ENCODE peak calls at places on chromosome 20, in eight cellular contexts. Z is stomach, G is right cardiac atrium, B is cardiac muscle cell, R is RWPE1, W is ovary, I is MM.1S, K is body of pancreas. F is an unnamed sample.

GRCh38 chr20:46520540-46520939 is 7.2 kb upstream of the ZNF334 start:
- DNase-seq in Z (no peak), G (no peak), B (no peak), R (no peak), W (no peak), I (no peak), K (no peak), F (no peak)

GRCh38 chr20:62201173-62202082 is 18.6 kb downstream of the MTG2 start:
- DNase-seq in Z (no peak), G (peak), B (no peak), R (no peak), W (no peak), I (no peak), K (no peak), F (no peak)

GRCh38 chr20:50320910-50321796 is 130.5 kb downstream of the CEBPB start:
- DNase-seq in Z (peak), G (peak), B (peak), R (peak), W (peak), I (no peak), K (peak), F (peak)

GRCh38 chr20:4092136-4092479 is 76.8 kb upstream of the RNF24 start:
- DNase-seq in Z (no peak), G (no peak), B (no peak), R (no peak), W (no peak), I (no peak), K (no peak), F (no peak)

GRCh38 chr20:62210496-62210855 is 9.6 kb downstream of the HRH3 start:
- DNase-seq in Z (no peak), G (no peak), B (no peak), R (no peak), W (no peak), I (no peak), K (no peak), F (no peak)

GRCh38 chr20:47330933-47331708 is 25.4 kb downstream of the ZMYND8 start:
- DNase-seq in Z (no peak), G (no peak), B (peak), R (peak), W (no peak), I (no peak), K (no peak), F (no peak)

GRCh38 chr20:17570347-17571152 is 675 bp downstream of the DSTN start:
- DNase-seq in Z (peak), G (peak), B (peak), R (peak), W (peak), I (peak), K (peak), F (no peak)

GRCh38 chr20:16713056-16713455 is 16.8 kb upstream of the SNRPB2 start:
- DNase-seq in Z (no peak), G (no peak), B (no peak), R (no peak), W (no peak), I (no peak), K (no peak), F (no peak)

GRCh38 chr20:14562976-14563375 is 225.6 kb upstream of the FLRT3 start:
- DNase-seq in Z (no peak), G (no peak), B (no peak), R (no peak), W (no peak), I (no peak), K (no peak), F (no peak)

GRCh38 chr20:61912665-61913422 is 152.8 kb downstream of the TAF4 start:
- DNase-seq in Z (no peak), G (no peak), B (no peak), R (no peak), W (no peak), I (peak), K (no peak), F (no peak)

GRCh38 chr20:29873946-29874345 is 1383.5 kb upstream of the DEFB115 start:
- DNase-seq in Z (peak), G (peak), B (peak), R (no peak), W (no peak), I (peak), K (peak), F (no peak)

GRCh38 chr20:47950557-47951283 is 165.4 kb upstream of the SULF2 start:
- DNase-seq in Z (no peak), G (no peak), B (no peak), R (no peak), W (no peak), I (no peak), K (no peak), F (no peak)

GRCh38 chr20:32560989-32561830 is 23.9 kb downstream of the NOL4L start:
- DNase-seq in Z (no peak), G (no peak), B (peak), R (no peak), W (no peak), I (no peak), K (no peak), F (no peak)
- H3K27ac ChIP-seq in Z (no peak), G (no peak), B (peak), R (no peak), W (no peak), I (no peak), K (no peak), F (no peak)

GRCh38 chr20:53582574-53583351 is 10.9 kb downstream of the ZNF217 start:
- DNase-seq in Z (peak), G (peak), B (peak), R (peak), W (no peak), I (no peak), K (peak), F (peak)
- H3K27ac ChIP-seq in Z (peak), G (peak), B (peak), R (peak), W (no peak), I (peak), K (peak), F (peak)

GRCh38 chr20:35735828-35736470 is 6.1 kb downstream of the RBM39 start:
- DNase-seq in Z (no peak), G (no peak), B (no peak), R (no peak), W (no peak), I (no peak), K (no peak), F (no peak)

GRCh38 chr20:35732644-35732982 is 9.4 kb downstream of the RBM39 start:
- DNase-seq in Z (no peak), G (no peak), B (no peak), R (no peak), W (no peak), I (no peak), K (no peak), F (no peak)

GRCh38 chr20:35734777-35735649 is 7.0 kb downstream of the RBM39 start:
- DNase-seq in Z (no peak), G (no peak), B (no peak), R (no peak), W (no peak), I (no peak), K (no peak), F (no peak)

GRCh38 chr20:35731862-35732643 is 10.0 kb downstream of the RBM39 start:
- DNase-seq in Z (no peak), G (no peak), B (no peak), R (no peak), W (no peak), I (no peak), K (no peak), F (no peak)

DNA sequence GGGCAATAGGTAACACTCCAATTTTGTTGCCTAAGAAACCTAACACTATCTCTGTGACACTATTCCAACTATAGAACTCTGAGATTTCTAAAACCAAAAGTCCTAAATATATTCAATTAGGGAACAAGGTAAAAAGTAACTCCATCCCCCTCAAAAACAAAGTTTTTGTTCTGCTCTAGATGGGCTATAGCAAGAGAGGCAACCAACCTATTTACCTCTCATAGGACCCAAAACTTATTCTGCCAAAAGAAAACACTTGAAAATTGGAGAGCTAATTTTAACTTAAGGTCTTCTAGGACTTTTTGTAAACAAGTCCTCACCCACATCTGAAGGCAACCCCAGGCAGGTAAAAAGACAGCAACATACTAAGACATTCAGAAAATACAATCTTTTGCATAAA is 7.7 kb downstream of the RBM39 start:
- DNase-seq in Z (no peak), G (no peak), B (no peak), R (no peak), W (no peak), I (no peak), K (no peak), F (no peak)
- H3K27ac ChIP-seq in Z (no peak), G (no peak), B (no peak), R (no peak), W (no peak), I (no peak), K (no peak), F (no peak)

DNA sequence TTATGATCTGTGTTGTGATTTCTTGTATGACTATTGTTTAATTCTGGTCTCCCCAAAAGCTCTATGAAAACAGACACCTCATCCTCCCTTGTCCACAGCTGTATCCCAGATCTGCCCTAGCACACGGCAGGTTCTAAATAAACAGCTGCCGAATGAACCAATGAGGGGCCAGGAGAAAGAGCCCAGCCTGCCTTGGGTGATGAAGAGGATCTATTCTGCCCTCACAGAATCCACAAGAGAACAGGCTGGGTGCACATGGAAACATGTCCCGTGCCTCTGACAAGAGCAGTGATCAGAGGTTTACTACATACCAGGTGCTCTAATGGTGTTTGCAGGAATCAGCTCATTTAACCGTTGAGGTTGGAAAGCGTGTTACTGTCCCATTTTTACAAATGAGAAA is 15.6 kb upstream of the TLDC2 start:
- DNase-seq in Z (no peak), G (no peak), B (no peak), R (no peak), W (no peak), I (no peak), K (no peak), F (no peak)
- H3K27ac ChIP-seq in Z (no peak), G (peak), B (no peak), R (peak), W (no peak), I (no peak), K (no peak), F (no peak)

DNA sequence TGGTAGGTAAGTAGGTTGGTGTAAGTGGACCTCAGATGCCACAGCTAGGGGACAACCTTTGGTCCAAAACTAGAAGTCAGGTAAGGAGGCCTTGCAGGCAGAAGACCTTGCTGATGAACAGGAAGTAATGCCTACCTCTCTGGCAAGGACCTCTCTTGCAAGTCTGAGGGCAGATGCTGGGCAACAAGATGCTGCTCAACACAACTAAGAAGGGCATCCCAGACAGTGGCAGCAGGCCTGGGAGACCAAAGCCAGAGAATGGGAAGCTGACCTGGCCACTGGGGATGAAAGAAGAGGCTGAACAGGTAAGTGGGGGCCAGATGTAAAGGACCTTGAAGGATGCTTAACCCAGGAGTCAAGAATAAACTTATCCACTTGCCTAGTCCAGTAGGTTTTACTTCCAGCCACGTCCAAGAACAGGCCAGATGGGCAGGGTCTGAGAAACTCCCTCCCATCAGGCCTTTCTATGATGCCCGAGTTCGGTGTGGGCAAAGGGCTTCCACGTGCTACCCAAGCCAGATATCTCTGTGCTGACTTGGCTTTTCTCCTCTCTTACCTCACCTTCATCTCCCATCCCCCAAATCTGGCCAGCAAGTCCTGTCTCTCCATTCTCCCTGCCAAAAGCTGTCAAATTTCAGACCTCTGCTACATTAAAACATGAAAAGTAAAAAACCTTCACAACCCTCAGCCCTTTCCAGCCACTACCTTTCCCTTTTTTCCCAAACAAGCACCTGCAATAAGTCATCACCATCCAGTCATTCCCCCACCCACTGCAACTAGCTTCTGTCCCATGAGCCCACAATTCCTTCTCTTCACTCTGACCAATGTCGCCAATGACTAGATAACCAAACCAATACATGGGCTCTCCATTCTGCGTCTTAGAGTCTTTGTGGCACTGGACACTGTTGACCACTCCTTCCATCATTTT is 11.5 kb upstream of the PLCG1 start:
- DNase-seq in Z (no peak), G (no peak), B (no peak), R (no peak), W (no peak), I (no peak), K (no peak), F (no peak)
- H3K27ac ChIP-seq in Z (no peak), G (no peak), B (peak), R (peak), W (no peak), I (no peak), K (no peak), F (no peak)

DNA sequence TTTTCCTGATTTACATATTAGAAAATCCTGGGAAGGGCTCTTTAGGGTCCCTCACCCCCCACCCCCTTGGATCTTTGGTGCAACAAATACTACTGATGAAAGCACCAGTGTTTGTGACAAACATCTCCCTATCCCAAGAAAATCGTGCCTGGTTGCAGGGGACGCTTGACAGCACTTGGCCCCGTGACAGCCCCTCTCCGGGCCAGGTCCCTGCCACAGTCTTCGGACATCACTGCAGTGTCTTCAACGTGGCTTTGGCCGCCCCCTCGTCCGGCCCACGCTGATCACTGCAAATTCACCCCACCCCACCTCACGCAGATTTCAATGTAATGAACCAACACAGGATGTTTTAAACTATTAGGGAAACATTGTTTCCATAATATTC is 43.3 kb downstream of the GNAS start:
- DNase-seq in Z (no peak), G (peak), B (no peak), R (no peak), W (no peak), I (no peak), K (no peak), F (no peak)
- H3K27ac ChIP-seq in Z (no peak), G (no peak), B (peak), R (no peak), W (no peak), I (no peak), K (peak), F (no peak)

GRCh38 chr20:11249239-11249638 is 575.4 kb upstream of the JAG1 start:
- DNase-seq in Z (no peak), G (no peak), B (no peak), R (no peak), W (no peak), I (no peak), K (no peak), F (no peak)

GRCh38 chr20:11247943-11248475 is 574.2 kb upstream of the JAG1 start:
- DNase-seq in Z (no peak), G (no peak), B (no peak), R (no peak), W (no peak), I (no peak), K (no peak), F (no peak)

GRCh38 chr20:11249683-11250082 is 575.9 kb upstream of the JAG1 start:
- DNase-seq in Z (no peak), G (no peak), B (no peak), R (no peak), W (no peak), I (no peak), K (no peak), F (no peak)

GRCh38 chr20:11247059-11247630 is 573.3 kb upstream of the JAG1 start:
- DNase-seq in Z (no peak), G (no peak), B (no peak), R (no peak), W (no peak), I (no peak), K (no peak), F (no peak)

DNA sequence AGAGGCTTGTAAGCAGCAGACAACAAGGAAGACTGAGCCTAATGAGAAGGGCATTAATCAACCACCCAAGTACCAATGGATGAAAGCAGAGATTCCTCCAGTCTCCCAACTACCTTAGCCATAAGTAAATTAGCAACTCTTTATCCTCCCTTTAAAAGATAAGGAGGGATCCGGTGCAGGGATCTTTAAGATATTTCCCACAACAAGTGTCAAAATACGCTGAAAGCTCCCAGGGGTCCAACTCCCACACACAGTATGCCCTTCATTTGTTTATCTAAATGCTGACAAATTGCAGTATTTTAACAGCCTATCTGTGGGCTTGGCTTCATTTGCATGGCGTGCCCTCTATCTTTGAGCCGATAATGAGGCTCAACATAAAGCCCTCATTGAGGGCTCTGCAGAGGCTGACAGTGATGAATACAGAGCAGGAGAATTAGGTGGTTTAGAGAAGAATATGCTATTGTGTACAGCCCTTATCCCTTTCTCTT is 574.9 kb upstream of the JAG1 start:
- DNase-seq in Z (no peak), G (no peak), B (no peak), R (no peak), W (no peak), I (no peak), K (no peak), F (no peak)
- H3K27ac ChIP-seq in Z (no peak), G (no peak), B (no peak), R (no peak), W (no peak), I (no peak), K (no peak), F (no peak)

GRCh38 chr20:45355685-45356084 is 7.3 kb upstream of the SYS1 start:
- DNase-seq in Z (no peak), G (no peak), B (no peak), R (no peak), W (no peak), I (no peak), K (no peak), F (no peak)
- H3K27ac ChIP-seq in Z (no peak), G (no peak), B (no peak), R (no peak), W (no peak), I (peak), K (no peak), F (peak)

F was measured in epithelial cell of prostate.